ENCODE peak calls at places on chromosome 2, in ten cellular contexts. K is IMR-90, B is HCT116, R is MM.1S, Y is A549, P is fibroblast of lung, U is astrocyte, E is OCI-LY7, N is PC-9, V is neuronal stem cell. D is an unnamed sample.

GRCh38 chr2:238911376-238912227 is 63.7 kb downstream of the TWIST2 start:
- DNase-seq in P (no peak), N (no peak), Y (no peak), K (no peak), V (no peak), B (no peak), R (no peak), E (no peak), U (no peak), D (no peak)

GRCh38 chr2:28394331-28394877 is 1.7 kb downstream of the FOSL2 start:
- DNase-seq in Y (peak; percentile 44), K (peak; percentile 71), V (no peak), P (peak; percentile 69), U (peak; percentile 56), E (no peak), R (no peak), N (peak; percentile 64), B (no peak), D (no peak)

GRCh38 chr2:67567866-67568265 is 170.7 kb downstream of the ETAA1 start:
- DNase-seq in N (no peak), R (no peak), Y (no peak), U (peak; percentile 64), V (no peak), K (peak; percentile 63), P (peak; percentile 73), B (no peak), E (no peak), D (no peak)

GRCh38 chr2:188746727-188747126 is 227.4 kb upstream of the COL3A1 start:
- DNase-seq in N (no peak), K (peak; percentile 52), B (no peak), E (no peak), Y (no peak), P (peak; percentile 61), U (peak; percentile 50), R (no peak), V (no peak), D (no peak)

GRCh38 chr2:25306767-25307368 is 34.9 kb downstream of the DNMT3A start:
- DNase-seq in E (no peak), V (no peak), U (no peak), B (no peak), K (no peak), N (no peak), R (no peak), Y (no peak), P (no peak), D (no peak)

GRCh38 chr2:85662899-85663683 is 4.9 kb downstream of the SFTPB start:
- DNase-seq in R (no peak), U (peak; percentile 96), B (peak; percentile 35), V (no peak), N (peak; percentile 78), K (peak; percentile 95), Y (peak; percentile 67), P (peak; percentile 97), E (no peak), D (no peak)

GRCh38 chr2:102439065-102439695 is 16.2 kb downstream of the IL18RAP start:
- DNase-seq in K (peak; percentile 74), V (no peak), P (peak; percentile 82), E (no peak), Y (peak; percentile 14), R (no peak), N (peak; percentile 37), U (peak; percentile 73), B (no peak), D (no peak)

GRCh38 chr2:22904126-22904684 is 480.8 kb upstream of the KLHL29 start:
- DNase-seq in N (no peak), Y (peak; percentile 17), K (no peak), B (no peak), E (peak; percentile 15), R (no peak), V (peak; percentile 47), U (no peak), P (no peak), D (peak; percentile 81)

GRCh38 chr2:179429597-179429996 is 165.0 kb upstream of the SESTD1 start:
- DNase-seq in B (no peak), E (no peak), K (no peak), U (no peak), N (no peak), V (no peak), P (no peak), R (no peak), Y (no peak), D (no peak)

GRCh38 chr2:179424571-179424970 is 159.9 kb upstream of the SESTD1 start:
- DNase-seq in K (no peak), N (no peak), P (no peak), R (peak; percentile 18), E (no peak), B (no peak), Y (no peak), U (no peak), V (no peak), D (no peak)

GRCh38 chr2:179429060-179429471 is 164.4 kb upstream of the SESTD1 start:
- DNase-seq in N (no peak), K (no peak), E (no peak), Y (no peak), V (no peak), P (no peak), B (no peak), R (no peak), U (no peak), D (no peak)

GRCh38 chr2:179427065-179427464 is 162.4 kb upstream of the SESTD1 start:
- DNase-seq in U (no peak), E (no peak), N (no peak), P (no peak), K (no peak), Y (no peak), R (no peak), B (no peak), V (no peak), D (no peak)

DNA sequence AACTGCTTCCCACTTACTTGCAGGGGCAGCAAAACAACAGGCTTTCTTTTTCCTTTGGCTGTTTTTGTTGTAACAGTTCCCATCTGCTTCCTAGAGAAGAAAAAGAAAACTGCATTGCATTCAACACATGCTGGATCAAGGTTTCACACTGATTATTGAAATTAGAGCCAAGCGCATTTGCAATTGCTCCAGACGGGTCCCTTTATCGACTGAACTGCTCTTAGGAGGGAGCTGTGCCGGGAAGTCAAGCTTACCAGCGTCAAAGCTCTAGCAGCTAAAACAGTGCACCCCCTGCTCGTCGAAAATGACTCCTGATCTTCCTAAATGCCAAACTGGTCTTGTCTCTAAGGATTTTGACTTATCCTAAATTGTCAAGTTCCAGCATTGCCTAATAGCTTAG is 164.0 kb upstream of the SESTD1 start:
- DNase-seq in R (no peak), N (no peak), P (no peak), K (no peak), B (no peak), V (no peak), Y (no peak), U (no peak), E (no peak), D (no peak)
- H3K4me2 ChIP-seq in R (no peak overlapping the region), N (no peak overlapping the region), P (no peak overlapping the region), K (peak overlapping the region; percentile 39), B (no peak overlapping the region), V (no peak overlapping the region), Y (no peak overlapping the region), U (peak overlapping the region; percentile 64), E (no peak overlapping the region), D (no peak overlapping the region)

DNA sequence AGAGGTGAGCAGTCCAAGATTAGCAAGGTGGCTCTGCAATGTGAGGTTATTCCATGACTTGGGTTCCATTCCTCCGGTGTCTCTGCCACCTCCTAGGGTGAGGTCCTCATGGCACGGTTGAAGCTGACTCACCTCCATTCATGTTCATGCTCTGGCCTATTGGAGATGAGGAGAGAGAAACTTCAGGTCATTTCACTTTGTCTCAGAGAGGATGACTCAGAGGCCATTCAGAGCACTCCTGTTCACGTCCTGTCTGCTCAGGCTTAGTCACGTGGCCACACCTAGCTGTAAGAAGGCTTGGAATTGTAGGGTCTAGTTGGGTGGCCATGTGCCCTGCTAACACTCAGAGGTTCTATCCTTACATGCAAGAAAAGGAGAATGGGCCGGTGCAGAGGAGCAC is 67.5 kb upstream of the MBOAT2 start:
- DNase-seq in U (peak; percentile 90), K (peak; percentile 89), R (no peak), E (no peak), Y (peak; percentile 96), N (peak; percentile 98), B (peak; percentile 99), V (no peak), P (peak; percentile 94), D (no peak)
- H3K27ac ChIP-seq in U (no peak overlapping the region), K (no peak overlapping the region), R (no peak overlapping the region), E (no peak overlapping the region), Y (peak overlapping the region; percentile 75), N (peak overlapping the region; percentile 88), B (peak overlapping the region; percentile 20), V (no peak overlapping the region), P (no peak overlapping the region), D (no peak overlapping the region)

GRCh38 chr2:136173126-136173525 is 55.2 kb upstream of the CXCR4 start:
- DNase-seq in V (no peak), K (no peak), B (no peak), U (no peak), R (no peak), P (no peak), N (no peak), Y (no peak), E (no peak), D (no peak)

GRCh38 chr2:136168605-136169210 is 50.8 kb upstream of the CXCR4 start:
- DNase-seq in R (no peak), N (no peak), B (no peak), Y (no peak), U (no peak), V (peak; percentile 21), P (no peak), E (no peak), K (no peak), D (no peak)

GRCh38 chr2:136164377-136164776 is 46.4 kb upstream of the CXCR4 start:
- DNase-seq in Y (no peak), P (no peak), B (no peak), R (no peak), E (no peak), K (no peak), U (no peak), N (no peak), V (peak; percentile 42), D (no peak)

GRCh38 chr2:136171223-136171622 is 53.3 kb upstream of the CXCR4 start:
- DNase-seq in B (no peak), Y (no peak), R (no peak), N (no peak), K (no peak), E (peak; percentile 40), V (no peak), U (no peak), P (no peak), D (peak; percentile 37)

DNA sequence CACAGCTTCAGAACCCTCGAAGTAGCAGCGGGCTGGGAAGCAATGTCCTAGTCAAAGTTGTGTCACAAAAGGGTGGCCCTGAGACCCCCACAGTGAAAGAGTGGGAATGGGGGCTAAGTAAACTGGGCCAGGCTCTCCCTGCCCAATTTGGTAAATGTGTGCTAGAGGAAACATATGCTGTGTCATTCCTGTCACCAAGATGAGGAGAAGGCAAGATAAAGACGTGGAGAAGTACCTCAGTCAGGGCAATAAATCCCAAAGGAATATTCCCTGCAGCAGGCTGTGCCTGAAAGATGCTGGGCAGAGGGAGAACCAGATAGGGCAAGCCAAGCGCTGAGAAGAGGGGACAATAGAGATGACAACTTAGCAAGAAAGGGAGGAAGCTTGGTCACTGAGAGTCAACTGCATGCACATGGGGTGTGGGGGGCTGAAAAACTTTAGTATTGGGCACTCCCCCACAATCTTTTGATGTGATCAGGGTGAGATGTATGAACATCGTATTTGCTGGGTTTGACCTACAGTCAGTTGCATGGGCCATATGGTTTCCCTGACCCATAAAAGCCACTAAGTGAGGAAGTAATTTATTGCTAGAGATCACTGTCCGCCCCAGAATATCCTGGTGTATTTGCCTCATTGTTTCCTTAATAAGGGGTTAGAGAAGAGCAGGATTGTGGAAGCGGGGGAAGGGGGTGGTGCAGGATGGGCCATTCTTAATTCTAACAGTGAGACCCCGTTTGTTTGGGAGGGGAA is 49.9 kb upstream of the CXCR4 start:
- DNase-seq in Y (no peak), B (no peak), R (no peak), P (no peak), V (no peak), K (no peak), U (no peak), E (no peak), N (no peak), D (no peak)
- H3K4me2 ChIP-seq in Y (no peak overlapping the region), B (no peak overlapping the region), R (no peak overlapping the region), P (no peak overlapping the region), V (no peak overlapping the region), K (no peak overlapping the region), U (no peak overlapping the region), E (no peak overlapping the region), N (no peak overlapping the region), D (no peak overlapping the region)

GRCh38 chr2:70994445-70995226 is at the start of gene TEX261:
- DNase-seq in E (peak; percentile 91), U (peak; percentile 60), N (peak; percentile 71), B (peak; percentile 71), V (peak; percentile 84), Y (peak; percentile 93), P (peak; percentile 83), R (peak; percentile 92), K (peak; percentile 71), D (peak; percentile 98)
- H3K27ac ChIP-seq in E (peak within 1 kb of the TSS; percentile 69), U (peak within 1 kb of the TSS; percentile 69), N (no peak within 1 kb of the TSS), B (peak within 1 kb of the TSS; percentile 65), V (no peak within 1 kb of the TSS), Y (peak within 1 kb of the TSS; percentile 81), P (peak within 1 kb of the TSS; percentile 60), R (peak within 1 kb of the TSS; percentile 35), K (peak within 1 kb of the TSS; percentile 49), D (peak within 1 kb of the TSS; percentile 64)